ENCODE peak calls at places on chromosome 7, in five cellular contexts. One of them, this sample, is unnamed.

GRCh38 chr7:76296743-76297740 is 5.4 kb upstream of the HSPB1 start:
- DNase-seq in stimulated activated naive B cell treated with anti-CD40 and anti-IgM and Interleukin-4, amounts not matched to agents 10 μg/mL and 1 μg/mL and 100 μg/mL, for 72 hours: no peak
- DNase-seq in CD8-positive, alpha-beta T cell: no peak
- DNase-seq in NCI-H1436: no peak
- DNase-seq in stimulated activated CD4-positive, alpha-beta T cell treated with anti-CD3 and anti-CD28 coated beads, Interleukin-2, amount 100 ng/mL, for 48 hours: no peak
- DNase-seq in this sample: peak

GRCh38 chr7:130945411-130945811 is 211.4 kb upstream of the KLF14 start:
- DNase-seq in NCI-H1436: no peak
- DNase-seq in stimulated activated naive B cell treated with anti-CD40 and anti-IgM and Interleukin-4, amounts not matched to agents 10 μg/mL and 1 μg/mL and 100 μg/mL, for 72 hours: no peak
- DNase-seq in CD8-positive, alpha-beta T cell: no peak
- DNase-seq in stimulated activated CD4-positive, alpha-beta T cell treated with anti-CD3 and anti-CD28 coated beads, Interleukin-2, amount 100 ng/mL, for 48 hours: no peak
- DNase-seq in this sample: no peak

GRCh38 chr7:117780832-117781231 is 92.4 kb downstream of the CTTNBP2 start:
- DNase-seq in stimulated activated naive B cell treated with anti-CD40 and anti-IgM and Interleukin-4, amounts not matched to agents 10 μg/mL and 1 μg/mL and 100 μg/mL, for 72 hours: no peak
- DNase-seq in NCI-H1436: no peak
- DNase-seq in CD8-positive, alpha-beta T cell: no peak
- DNase-seq in stimulated activated CD4-positive, alpha-beta T cell treated with anti-CD3 and anti-CD28 coated beads, Interleukin-2, amount 100 ng/mL, for 48 hours: no peak
- DNase-seq in this sample: no peak

GRCh38 chr7:44466300-44467216 is 23.9 kb downstream of the NUDCD3 start:
- DNase-seq in CD8-positive, alpha-beta T cell: no peak
- DNase-seq in NCI-H1436: no peak
- DNase-seq in stimulated activated naive B cell treated with anti-CD40 and anti-IgM and Interleukin-4, amounts not matched to agents 10 μg/mL and 1 μg/mL and 100 μg/mL, for 72 hours: no peak
- DNase-seq in stimulated activated CD4-positive, alpha-beta T cell treated with anti-CD3 and anti-CD28 coated beads, Interleukin-2, amount 100 ng/mL, for 48 hours: no peak
- DNase-seq in this sample: no peak

GRCh38 chr7:74002474-74003017 is 25.4 kb upstream of the ELN start:
- DNase-seq in NCI-H1436: no peak
- DNase-seq in stimulated activated CD4-positive, alpha-beta T cell treated with anti-CD3 and anti-CD28 coated beads, Interleukin-2, amount 100 ng/mL, for 48 hours: no peak
- DNase-seq in stimulated activated naive B cell treated with anti-CD40 and anti-IgM and Interleukin-4, amounts not matched to agents 10 μg/mL and 1 μg/mL and 100 μg/mL, for 72 hours: no peak
- DNase-seq in CD8-positive, alpha-beta T cell: no peak
- DNase-seq in this sample: no peak

GRCh38 chr7:26863504-26864308 is 684 bp downstream of the SKAP2 start:
- DNase-seq in CD8-positive, alpha-beta T cell: no peak
- DNase-seq in stimulated activated naive B cell treated with anti-CD40 and anti-IgM and Interleukin-4, amounts not matched to agents 10 μg/mL and 1 μg/mL and 100 μg/mL, for 72 hours: peak
- DNase-seq in stimulated activated CD4-positive, alpha-beta T cell treated with anti-CD3 and anti-CD28 coated beads, Interleukin-2, amount 100 ng/mL, for 48 hours: no peak
- DNase-seq in NCI-H1436: no peak
- DNase-seq in this sample: no peak

GRCh38 chr7:119826547-119826946 is 446.4 kb upstream of the KCND2 start:
- DNase-seq in stimulated activated CD4-positive, alpha-beta T cell treated with anti-CD3 and anti-CD28 coated beads, Interleukin-2, amount 100 ng/mL, for 48 hours: no peak
- DNase-seq in stimulated activated naive B cell treated with anti-CD40 and anti-IgM and Interleukin-4, amounts not matched to agents 10 μg/mL and 1 μg/mL and 100 μg/mL, for 72 hours: no peak
- DNase-seq in NCI-H1436: no peak
- DNase-seq in CD8-positive, alpha-beta T cell: no peak
- DNase-seq in this sample: no peak

GRCh38 chr7:55469271-55469681 is 103.0 kb downstream of the VOPP1 start:
- DNase-seq in stimulated activated CD4-positive, alpha-beta T cell treated with anti-CD3 and anti-CD28 coated beads, Interleukin-2, amount 100 ng/mL, for 48 hours: no peak
- DNase-seq in NCI-H1436: no peak
- DNase-seq in CD8-positive, alpha-beta T cell: no peak
- DNase-seq in stimulated activated naive B cell treated with anti-CD40 and anti-IgM and Interleukin-4, amounts not matched to agents 10 μg/mL and 1 μg/mL and 100 μg/mL, for 72 hours: no peak
- DNase-seq in this sample: no peak

GRCh38 chr7:37833107-37833817 is 15.1 kb upstream of the NME8 start:
- DNase-seq in CD8-positive, alpha-beta T cell: no peak
- DNase-seq in stimulated activated CD4-positive, alpha-beta T cell treated with anti-CD3 and anti-CD28 coated beads, Interleukin-2, amount 100 ng/mL, for 48 hours: peak
- DNase-seq in NCI-H1436: peak
- DNase-seq in stimulated activated naive B cell treated with anti-CD40 and anti-IgM and Interleukin-4, amounts not matched to agents 10 μg/mL and 1 μg/mL and 100 μg/mL, for 72 hours: no peak
- DNase-seq in this sample: peak

GRCh38 chr7:4797858-4798705 is 22.7 kb downstream of the AP5Z1 start:
- DNase-seq in stimulated activated CD4-positive, alpha-beta T cell treated with anti-CD3 and anti-CD28 coated beads, Interleukin-2, amount 100 ng/mL, for 48 hours: peak
- DNase-seq in CD8-positive, alpha-beta T cell: peak
- DNase-seq in NCI-H1436: no peak
- DNase-seq in stimulated activated naive B cell treated with anti-CD40 and anti-IgM and Interleukin-4, amounts not matched to agents 10 μg/mL and 1 μg/mL and 100 μg/mL, for 72 hours: peak
- DNase-seq in this sample: no peak

GRCh38 chr7:151571471-151571870 is 51.8 kb upstream of the RHEB start:
- DNase-seq in NCI-H1436: no peak
- DNase-seq in CD8-positive, alpha-beta T cell: no peak
- DNase-seq in stimulated activated CD4-positive, alpha-beta T cell treated with anti-CD3 and anti-CD28 coated beads, Interleukin-2, amount 100 ng/mL, for 48 hours: no peak
- DNase-seq in stimulated activated naive B cell treated with anti-CD40 and anti-IgM and Interleukin-4, amounts not matched to agents 10 μg/mL and 1 μg/mL and 100 μg/mL, for 72 hours: no peak
- DNase-seq in this sample: no peak

GRCh38 chr7:95596183-95597135 is at the start of gene PDK4:
- DNase-seq in stimulated activated naive B cell treated with anti-CD40 and anti-IgM and Interleukin-4, amounts not matched to agents 10 μg/mL and 1 μg/mL and 100 μg/mL, for 72 hours: peak
- DNase-seq in CD8-positive, alpha-beta T cell: no peak
- DNase-seq in stimulated activated CD4-positive, alpha-beta T cell treated with anti-CD3 and anti-CD28 coated beads, Interleukin-2, amount 100 ng/mL, for 48 hours: no peak
- DNase-seq in NCI-H1436: no peak
- DNase-seq in this sample: no peak

GRCh38 chr7:116876664-116877442 is 14.5 kb downstream of the CAPZA2 start:
- DNase-seq in CD8-positive, alpha-beta T cell: no peak
- DNase-seq in NCI-H1436: no peak
- DNase-seq in stimulated activated CD4-positive, alpha-beta T cell treated with anti-CD3 and anti-CD28 coated beads, Interleukin-2, amount 100 ng/mL, for 48 hours: no peak
- DNase-seq in stimulated activated naive B cell treated with anti-CD40 and anti-IgM and Interleukin-4, amounts not matched to agents 10 μg/mL and 1 μg/mL and 100 μg/mL, for 72 hours: no peak
- DNase-seq in this sample: no peak

GRCh38 chr7:37083311-37084096 is 359.2 kb upstream of the AOAH start:
- DNase-seq in CD8-positive, alpha-beta T cell: no peak
- DNase-seq in stimulated activated naive B cell treated with anti-CD40 and anti-IgM and Interleukin-4, amounts not matched to agents 10 μg/mL and 1 μg/mL and 100 μg/mL, for 72 hours: no peak
- DNase-seq in stimulated activated CD4-positive, alpha-beta T cell treated with anti-CD3 and anti-CD28 coated beads, Interleukin-2, amount 100 ng/mL, for 48 hours: no peak
- DNase-seq in NCI-H1436: no peak
- DNase-seq in this sample: no peak

GRCh38 chr7:20218261-20218660 is 1.1 kb upstream of the MACC1 start:
- DNase-seq in NCI-H1436: no peak
- DNase-seq in CD8-positive, alpha-beta T cell: no peak
- DNase-seq in stimulated activated naive B cell treated with anti-CD40 and anti-IgM and Interleukin-4, amounts not matched to agents 10 μg/mL and 1 μg/mL and 100 μg/mL, for 72 hours: no peak
- DNase-seq in stimulated activated CD4-positive, alpha-beta T cell treated with anti-CD3 and anti-CD28 coated beads, Interleukin-2, amount 100 ng/mL, for 48 hours: no peak
- DNase-seq in this sample: no peak

GRCh38 chr7:95155965-95156364 is 168.4 kb downstream of the PON1 start:
- DNase-seq in stimulated activated CD4-positive, alpha-beta T cell treated with anti-CD3 and anti-CD28 coated beads, Interleukin-2, amount 100 ng/mL, for 48 hours: no peak
- DNase-seq in NCI-H1436: no peak
- DNase-seq in CD8-positive, alpha-beta T cell: no peak
- DNase-seq in stimulated activated naive B cell treated with anti-CD40 and anti-IgM and Interleukin-4, amounts not matched to agents 10 μg/mL and 1 μg/mL and 100 μg/mL, for 72 hours: no peak
- DNase-seq in this sample: no peak

GRCh38 chr7:1638113-1638726 is 31.9 kb upstream of the ELFN1 start:
- DNase-seq in stimulated activated CD4-positive, alpha-beta T cell treated with anti-CD3 and anti-CD28 coated beads, Interleukin-2, amount 100 ng/mL, for 48 hours: no peak
- DNase-seq in NCI-H1436: no peak
- DNase-seq in CD8-positive, alpha-beta T cell: no peak
- DNase-seq in stimulated activated naive B cell treated with anti-CD40 and anti-IgM and Interleukin-4, amounts not matched to agents 10 μg/mL and 1 μg/mL and 100 μg/mL, for 72 hours: no peak
- DNase-seq in this sample: no peak

GRCh38 chr7:114298011-114298410 is 116.6 kb upstream of the FOXP2 start:
- DNase-seq in stimulated activated CD4-positive, alpha-beta T cell treated with anti-CD3 and anti-CD28 coated beads, Interleukin-2, amount 100 ng/mL, for 48 hours: no peak
- DNase-seq in NCI-H1436: no peak
- DNase-seq in stimulated activated naive B cell treated with anti-CD40 and anti-IgM and Interleukin-4, amounts not matched to agents 10 μg/mL and 1 μg/mL and 100 μg/mL, for 72 hours: no peak
- DNase-seq in CD8-positive, alpha-beta T cell: no peak
- DNase-seq in this sample: no peak

GRCh38 chr7:115477193-115477651 is 553.3 kb downstream of the TFEC start:
- DNase-seq in stimulated activated CD4-positive, alpha-beta T cell treated with anti-CD3 and anti-CD28 coated beads, Interleukin-2, amount 100 ng/mL, for 48 hours: no peak
- DNase-seq in CD8-positive, alpha-beta T cell: no peak
- DNase-seq in NCI-H1436: no peak
- DNase-seq in stimulated activated naive B cell treated with anti-CD40 and anti-IgM and Interleukin-4, amounts not matched to agents 10 μg/mL and 1 μg/mL and 100 μg/mL, for 72 hours: no peak
- DNase-seq in this sample: no peak

GRCh38 chr7:73999664-74000420 is 28.1 kb upstream of the ELN start:
- DNase-seq in stimulated activated CD4-positive, alpha-beta T cell treated with anti-CD3 and anti-CD28 coated beads, Interleukin-2, amount 100 ng/mL, for 48 hours: no peak
- DNase-seq in stimulated activated naive B cell treated with anti-CD40 and anti-IgM and Interleukin-4, amounts not matched to agents 10 μg/mL and 1 μg/mL and 100 μg/mL, for 72 hours: no peak
- DNase-seq in NCI-H1436: no peak
- DNase-seq in CD8-positive, alpha-beta T cell: no peak
- DNase-seq in this sample: no peak

GRCh38 chr7:24829787-24830186 is 72.5 kb upstream of the GSDME start:
- DNase-seq in NCI-H1436: no peak
- DNase-seq in stimulated activated CD4-positive, alpha-beta T cell treated with anti-CD3 and anti-CD28 coated beads, Interleukin-2, amount 100 ng/mL, for 48 hours: no peak
- DNase-seq in stimulated activated naive B cell treated with anti-CD40 and anti-IgM and Interleukin-4, amounts not matched to agents 10 μg/mL and 1 μg/mL and 100 μg/mL, for 72 hours: no peak
- DNase-seq in CD8-positive, alpha-beta T cell: no peak
- DNase-seq in this sample: peak

GRCh38 chr7:96354881-96355280 is 33.0 kb upstream of the SLC25A13 start:
- DNase-seq in stimulated activated CD4-positive, alpha-beta T cell treated with anti-CD3 and anti-CD28 coated beads, Interleukin-2, amount 100 ng/mL, for 48 hours: no peak
- DNase-seq in stimulated activated naive B cell treated with anti-CD40 and anti-IgM and Interleukin-4, amounts not matched to agents 10 μg/mL and 1 μg/mL and 100 μg/mL, for 72 hours: no peak
- DNase-seq in NCI-H1436: no peak
- DNase-seq in CD8-positive, alpha-beta T cell: no peak
- DNase-seq in this sample: no peak

GRCh38 chr7:129779602-129780256 is 168.2 kb downstream of the NRF1 start:
- DNase-seq in CD8-positive, alpha-beta T cell: no peak
- DNase-seq in stimulated activated naive B cell treated with anti-CD40 and anti-IgM and Interleukin-4, amounts not matched to agents 10 μg/mL and 1 μg/mL and 100 μg/mL, for 72 hours: no peak
- DNase-seq in NCI-H1436: peak
- DNase-seq in stimulated activated CD4-positive, alpha-beta T cell treated with anti-CD3 and anti-CD28 coated beads, Interleukin-2, amount 100 ng/mL, for 48 hours: no peak
- DNase-seq in this sample: peak

GRCh38 chr7:128217030-128217805 is 23.9 kb upstream of the LEP start:
- DNase-seq in stimulated activated naive B cell treated with anti-CD40 and anti-IgM and Interleukin-4, amounts not matched to agents 10 μg/mL and 1 μg/mL and 100 μg/mL, for 72 hours: no peak
- DNase-seq in CD8-positive, alpha-beta T cell: no peak
- DNase-seq in NCI-H1436: no peak
- DNase-seq in stimulated activated CD4-positive, alpha-beta T cell treated with anti-CD3 and anti-CD28 coated beads, Interleukin-2, amount 100 ng/mL, for 48 hours: no peak
- DNase-seq in this sample: no peak

GRCh38 chr7:128891110-128891941 is 19.2 kb downstream of the KCP start:
- DNase-seq in NCI-H1436: no peak
- DNase-seq in stimulated activated naive B cell treated with anti-CD40 and anti-IgM and Interleukin-4, amounts not matched to agents 10 μg/mL and 1 μg/mL and 100 μg/mL, for 72 hours: no peak
- DNase-seq in stimulated activated CD4-positive, alpha-beta T cell treated with anti-CD3 and anti-CD28 coated beads, Interleukin-2, amount 100 ng/mL, for 48 hours: no peak
- DNase-seq in CD8-positive, alpha-beta T cell: no peak
- DNase-seq in this sample: peak

GRCh38 chr7:76315372-76315771 is 12.9 kb downstream of the HSPB1 start:
- DNase-seq in stimulated activated naive B cell treated with anti-CD40 and anti-IgM and Interleukin-4, amounts not matched to agents 10 μg/mL and 1 μg/mL and 100 μg/mL, for 72 hours: no peak
- DNase-seq in CD8-positive, alpha-beta T cell: no peak
- DNase-seq in NCI-H1436: no peak
- DNase-seq in stimulated activated CD4-positive, alpha-beta T cell treated with anti-CD3 and anti-CD28 coated beads, Interleukin-2, amount 100 ng/mL, for 48 hours: no peak
- DNase-seq in this sample: no peak